ENCODE peak calls at places on chromosome 21, in four cellular contexts. T is PC-3, B is MM.1S, W is HCT116. O is an unnamed sample. For H3K9me2, the result is how much of the 10 kb centered on the place peaks cover.

GRCh38 chr21:39377444-39378050 is 28.7 kb upstream of the HMGN1 start:
- DNase-seq in W (no peak), B (no peak), T (peak), O (peak)

GRCh38 chr21:25983745-25984144 is 186.8 kb downstream of the APP start:
- DNase-seq in W (no peak), B (no peak), T (no peak), O (no peak)

GRCh38 chr21:32735524-32735923 is 7.7 kb upstream of the SYNJ1 start:
- DNase-seq in T (no peak), B (no peak), W (no peak), O (no peak)

GRCh38 chr21:44531606-44532128 is 8.3 kb downstream of the KRTAP10-1 start:
- DNase-seq in T (no peak), B (no peak), W (no peak), O (no peak)

GRCh38 chr21:45127937-45128336 is 53.6 kb downstream of the ADARB1 start:
- DNase-seq in W (no peak), T (no peak), B (no peak), O (no peak)

GRCh38 chr21:29245104-29245643 is 53.5 kb upstream of the BACH1 start:
- DNase-seq in T (no peak), W (no peak), B (no peak), O (peak)

GRCh38 chr21:45045481-45045880 is 28.9 kb upstream of the ADARB1 start:
- DNase-seq in B (no peak), W (no peak), T (no peak), O (no peak)

GRCh38 chr21:24045775-24046215 is 1561.5 kb downstream of the MRPL39 start:
- DNase-seq in W (no peak), B (peak), T (peak), O (peak)

GRCh38 chr21:45856940-45857339 is 124.6 kb upstream of the COL6A1 start:
- DNase-seq in T (no peak), B (no peak), W (no peak), O (no peak)

GRCh38 chr21:25639167-25639921 is at the start of gene JAM2:
- DNase-seq in W (no peak), T (no peak), B (peak), O (peak)

GRCh38 chr21:45950740-45951515 is 30.6 kb upstream of the COL6A1 start:
- DNase-seq in T (peak), B (no peak), W (peak), O (peak)

GRCh38 chr21:36203603-36203889 is 46.9 kb downstream of the DOP1B start:
- DNase-seq in B (peak), W (peak), T (peak), O (peak)

GRCh38 chr21:46518983-46519583 is 60.4 kb downstream of the DIP2A start:
- DNase-seq in B (no peak), T (no peak), W (no peak), O (no peak)

GRCh38 chr21:42102516-42102915 is 31.4 kb downstream of the UMODL1 start:
- DNase-seq in T (no peak), B (no peak), W (no peak), O (peak)
- TF ChIP-seq EZH2 in T (no peak), B (no peak), W (no peak), O (no peak)

GRCh38 chr21:17231124-17231523 is 281.7 kb upstream of the CXADR start:
- DNase-seq in W (no peak), B (no peak), T (no peak), O (no peak)

DNA sequence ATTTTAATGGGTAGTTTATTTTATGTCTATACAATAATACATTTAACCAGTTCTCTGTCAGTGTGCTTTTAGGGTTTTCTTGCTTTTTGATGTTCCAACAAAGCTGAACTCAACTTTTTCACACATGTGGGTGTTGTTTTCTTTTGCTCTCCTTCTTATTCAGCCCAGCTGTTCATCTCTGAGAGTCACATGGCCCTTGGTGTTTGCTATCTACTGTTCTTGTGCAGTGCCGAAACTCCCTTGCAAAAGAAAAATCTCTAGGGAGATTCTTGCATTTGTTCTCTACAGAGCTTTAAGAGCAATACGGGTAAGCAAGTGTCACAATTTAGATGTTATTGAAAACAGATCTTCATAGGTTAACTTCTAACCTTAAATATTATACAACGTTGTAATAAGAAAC is 281.1 kb upstream of the CXADR start:
- DNase-seq in W (no peak), B (no peak), T (no peak), O (no peak)
- H3K9me2 ChIP-seq in W (under half), B (under half), T (under half), O (under half)

GRCh38 chr21:41506005-41506404 is 2.0 kb downstream of the TMPRSS2 start:
- DNase-seq in B (no peak), T (no peak), W (no peak), O (no peak)
- H3K9ac ChIP-seq in B (no peak), T (no peak), W (no peak), O (no peak)

GRCh38 chr21:37914211-37914900 is 1.9 kb downstream of the KCNJ6 start:
- DNase-seq in W (no peak), T (peak), B (peak), O (peak)

GRCh38 chr21:37915941-37916794 is at the start of gene KCNJ6:
- DNase-seq in T (no peak), W (no peak), B (no peak), O (peak)

GRCh38 chr21:37917612-37918011 is 1.4 kb upstream of the KCNJ6 start:
- DNase-seq in T (peak), B (no peak), W (no peak), O (peak)

GRCh38 chr21:37916795-37917142 is 512 bp upstream of the KCNJ6 start:
- DNase-seq in B (no peak), T (no peak), W (no peak), O (peak)

GRCh38 chr21:37915516-37915915 is 741 bp downstream of the KCNJ6 start:
- DNase-seq in T (no peak), B (no peak), W (no peak), O (no peak)
- TF ChIP-seq EZH2 in T (no peak), B (no peak), W (no peak), O (no peak)